ENCODE peak calls at places on chromosomes 11 and 22, in six cellular contexts. K is heart right ventricle, R is neural crest cell, F is NCI-H1436, Z is Ammon's horn, S is HTR-8/SVneo. L is an unnamed sample.
A peak's percentile ranks its signal among the peaks of the same experiment; 100 is the strongest.

GRCh38 chr11:132140056-132140455 is 769.6 kb downstream of the NTM start:
- DNase-seq in K (no peak), R (no peak), F (peak; percentile 27), Z (no peak), S (no peak), L (no peak)

GRCh38 chr11:77580712-77581337 is 8.9 kb upstream of the AQP11 start:
- DNase-seq in K (no peak), R (no peak), F (peak; percentile 7), Z (no peak), S (no peak), L (peak; percentile 49)

GRCh38 chr11:4851033-4851432 is 2.0 kb upstream of the OR51S1 start:
- DNase-seq in K (peak; percentile 29), R (no peak), F (no peak), Z (no peak), S (no peak), L (no peak)

GRCh38 chr11:17599460-17599925 is 52.4 kb downstream of the OTOG start:
- DNase-seq in K (no peak), R (no peak), F (no peak), Z (no peak), S (no peak), L (no peak)

GRCh38 chr11:44619931-44620725 is 54.7 kb downstream of the CD82 start:
- DNase-seq in K (peak; percentile 3), R (no peak), F (no peak), Z (no peak), S (no peak), L (no peak)

GRCh38 chr22:34099278-34099677 is 179.0 kb upstream of the LARGE1 start:
- DNase-seq in K (no peak), R (no peak), F (no peak), Z (no peak), S (no peak), L (no peak)

GRCh38 chr22:43275545-43275981 is 67.6 kb downstream of the SCUBE1 start:
- DNase-seq in K (no peak), R (no peak), F (no peak), Z (no peak), S (peak; percentile 15), L (peak; percentile 70)

GRCh38 chr11:60987577-60988277 is 16.2 kb downstream of the CD6 start:
- DNase-seq in K (no peak), R (no peak), F (no peak), Z (no peak), S (no peak), L (no peak)

GRCh38 chr11:43737194-43737575 is 56.6 kb downstream of the HSD17B12 start:
- DNase-seq in K (no peak), R (no peak), F (no peak), Z (no peak), S (no peak), L (no peak)

GRCh38 chr22:37214431-37215025 is 2.3 kb upstream of the SSTR3 start:
- DNase-seq in K (no peak), R (no peak), F (no peak), Z (no peak), S (no peak), L (no peak)

GRCh38 chr11:103317118-103317517 is 207.9 kb downstream of the DYNC2H1 start:
- DNase-seq in K (no peak), R (no peak), F (no peak), Z (no peak), S (no peak), L (no peak)

GRCh38 chr11:27857014-27857413 is 156.8 kb upstream of the BDNF start:
- DNase-seq in K (no peak), R (no peak), F (no peak), Z (no peak), S (no peak), L (no peak)

GRCh38 chr22:20011993-20012740 is 4.5 kb downstream of the ARVCF start:
- DNase-seq in K (no peak), R (no peak), F (no peak), Z (no peak), S (no peak), L (no peak)

GRCh38 chr22:46528121-46528610 is 9.3 kb downstream of the CELSR1 start:
- DNase-seq in K (no peak), R (no peak), F (no peak), Z (no peak), S (peak; percentile 92), L (peak; percentile 99)

GRCh38 chr11:93542753-93543246 is 391 bp downstream of the SMCO4 start:
- DNase-seq in K (no peak), R (peak; percentile 35), F (peak; percentile 6), Z (no peak), S (peak; percentile 29), L (no peak)

GRCh38 chr11:66363805-66364535 is 7.6 kb downstream of the SLC29A2 start:
- DNase-seq in K (no peak), R (peak; percentile 80), F (peak; percentile 7), Z (no peak), S (peak; percentile 64), L (no peak)

GRCh38 chr11:14882196-14882595 is 9.8 kb downstream of the CYP2R1 start:
- DNase-seq in K (no peak), R (no peak), F (no peak), Z (no peak), S (no peak), L (no peak)

GRCh38 chr11:122714021-122714420 is 58.5 kb downstream of the UBASH3B start:
- DNase-seq in K (no peak), R (no peak), F (no peak), Z (no peak), S (no peak), L (no peak)

GRCh38 chr11:3049430-3050243 is 7.6 kb downstream of the CARS1 start:
- DNase-seq in K (peak; percentile 43), R (no peak), F (no peak), Z (peak; percentile 95), S (peak; percentile 98), L (peak; percentile 79)

GRCh38 chr11:57349491-57350274 is 11.5 kb downstream of the P2RX3 start:
- DNase-seq in K (peak; percentile 70), R (peak; percentile 86), F (no peak), Z (peak; percentile 59), S (peak; percentile 69), L (no peak)

L was measured in PC-9.